ENCODE peak calls at places on chromosomes 16 and 17, in seven cellular contexts. Q, P, H, X, K, T and U are unnamed samples.
A peak's percentile ranks its signal among the peaks of the same experiment; 100 is the strongest.

GRCh38 chr16:88455610-88456355 is 2.7 kb downstream of the ZFPM1 start:
- DNase-seq in K (peak; percentile 46), X (peak; percentile 61), Q (no peak), H (no peak), P (no peak), T (peak; percentile 82), U (peak; percentile 43)

GRCh38 chr17:77905266-77905665 is 53.2 kb upstream of the TNRC6C start:
- DNase-seq in H (no peak), P (no peak), T (no peak), K (no peak), X (no peak), Q (peak; percentile 20), U (no peak)

GRCh38 chr17:18179804-18180203 is 3.8 kb upstream of the ALKBH5 start:
- DNase-seq in T (no peak), Q (no peak), K (no peak), H (no peak), X (no peak), P (no peak), U (no peak)

GRCh38 chr17:47735139-47735464 is 2.1 kb downstream of the TBX21 start:
- DNase-seq in X (no peak), H (no peak), Q (no peak), P (no peak), K (no peak), T (no peak), U (no peak)

GRCh38 chr16:58128721-58129096 is 472 bp downstream of the CFAP20 start:
- DNase-seq in K (no peak), T (no peak), X (peak; percentile 45), P (no peak), Q (peak; percentile 54), H (no peak), U (no peak)

GRCh38 chr17:10172778-10173177 is 25.6 kb downstream of the GAS7 start:
- DNase-seq in T (no peak), X (no peak), K (no peak), P (no peak), Q (no peak), H (no peak), U (no peak)

GRCh38 chr17:46870116-46870803 is 18.9 kb downstream of the WNT9B start:
- DNase-seq in P (no peak), T (no peak), Q (no peak), X (no peak), K (no peak), H (no peak), U (no peak)

GRCh38 chr16:31464781-31465260 is 5.5 kb downstream of the ARMC5 start:
- DNase-seq in T (no peak), X (no peak), K (no peak), Q (no peak), P (no peak), H (no peak), U (no peak)

GRCh38 chr16:24908716-24909115 is 63.0 kb downstream of the SLC5A11 start:
- DNase-seq in K (no peak), X (no peak), H (no peak), Q (no peak), P (no peak), T (no peak), U (no peak)

GRCh38 chr16:74999208-74999682 is 421 bp downstream of the ZNRF1 start:
- DNase-seq in P (peak; percentile 29), T (peak; percentile 36), Q (no peak), H (no peak), X (peak; percentile 24), K (no peak), U (no peak)

GRCh38 chr17:34892864-34893263 is 68.4 kb downstream of the CCT6B start:
- DNase-seq in Q (peak; percentile 78), P (peak; percentile 46), T (peak; percentile 59), H (peak; percentile 21), X (no peak), K (no peak), U (no peak)

GRCh38 chr16:85557083-85557975 is 55.8 kb upstream of the GSE1 start:
- DNase-seq in X (peak; percentile 64), K (no peak), T (no peak), Q (no peak), H (no peak), P (no peak), U (no peak)

GRCh38 chr16:85994492-85995433 is 95.8 kb downstream of the IRF8 start:
- DNase-seq in P (no peak), Q (no peak), H (no peak), X (no peak), T (no peak), K (no peak), U (no peak)

GRCh38 chr17:80345841-80346497 is 69.0 kb upstream of the ENDOV start:
- DNase-seq in K (no peak), T (no peak), P (no peak), X (no peak), H (no peak), Q (no peak), U (no peak)

GRCh38 chr17:39591958-39592954 is 15.5 kb downstream of the NEUROD2 start:
- DNase-seq in Q (peak; percentile 86), X (peak; percentile 52), T (peak; percentile 83), H (no peak), P (peak; percentile 82), K (peak; percentile 54), U (peak; percentile 50)

GRCh38 chr17:64223931-64224657 is 39.0 kb downstream of the TEX2 start:
- DNase-seq in T (no peak), Q (no peak), X (no peak), K (no peak), H (no peak), P (no peak), U (no peak)

GRCh38 chr17:37605813-37606505 is 3.3 kb downstream of the SYNRG start:
- DNase-seq in T (no peak), P (no peak), K (no peak), X (no peak), Q (no peak), H (no peak), U (no peak)

GRCh38 chr17:43801844-43802243 is 21.6 kb downstream of the CFAP97D1 start:
- DNase-seq in H (no peak), P (no peak), X (no peak), K (no peak), Q (no peak), T (no peak), U (no peak)
- H2AK5ac ChIP-seq in H (no peak overlapping the region), P (no peak overlapping the region), X (no peak overlapping the region), K (no peak overlapping the region), Q (no peak overlapping the region), T (no peak overlapping the region), U (no peak overlapping the region)

GRCh38 chr16:22206847-22207714 is 1.0 kb downstream of the EEF2K start:
- DNase-seq in T (no peak), K (peak; percentile 42), H (no peak), Q (peak; percentile 50), X (peak; percentile 57), P (no peak), U (peak; percentile 57)

GRCh38 chr16:22205577-22206012 is 483 bp upstream of the EEF2K start:
- DNase-seq in Q (no peak), K (no peak), X (no peak), P (no peak), T (no peak), H (no peak), U (no peak)

GRCh38 chr16:22210285-22210684 is 4.2 kb downstream of the EEF2K start:
- DNase-seq in X (no peak), T (no peak), Q (no peak), H (no peak), P (no peak), K (no peak), U (no peak)

GRCh38 chr16:22206013-22206846 is at the start of gene EEF2K:
- DNase-seq in H (peak; percentile 89), K (peak; percentile 98), T (peak; percentile 97), Q (peak; percentile 97), P (peak; percentile 85), X (peak; percentile 95), U (peak; percentile 95)

DNA sequence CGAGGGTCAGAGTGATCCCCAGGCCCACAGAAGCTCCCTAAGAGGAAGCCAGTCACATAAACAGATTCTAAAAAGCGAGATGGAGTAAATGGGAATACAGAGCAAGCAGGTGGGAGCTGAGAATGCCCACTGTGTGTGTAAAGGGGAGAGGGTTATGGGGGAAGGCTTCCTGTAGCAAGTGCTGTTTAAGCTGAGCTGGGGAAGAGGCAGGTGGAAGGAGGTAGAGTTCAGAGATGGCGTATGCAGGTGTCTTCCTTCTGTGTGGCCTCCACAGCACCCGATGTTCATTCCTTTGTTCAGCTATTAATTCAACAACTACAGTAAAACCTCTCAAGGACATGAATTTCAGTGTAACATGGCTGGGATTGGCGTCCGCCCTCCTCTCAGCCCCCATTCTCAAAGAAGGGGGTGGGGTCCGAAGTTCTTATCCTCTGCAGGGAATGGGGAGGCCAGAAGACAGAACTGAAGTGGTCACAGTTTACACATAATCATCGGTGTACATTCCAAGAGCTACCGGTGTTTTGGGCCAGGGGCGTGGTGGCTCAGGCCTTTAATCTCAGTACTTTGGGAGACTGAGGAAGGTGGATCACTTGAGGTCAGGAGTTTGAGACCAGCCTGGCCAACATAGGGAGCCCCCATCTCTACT is 1.8 kb downstream of the EEF2K start:
- DNase-seq in H (no peak), Q (no peak), T (no peak), P (no peak), K (no peak), X (no peak), U (no peak)
- H2AK5ac ChIP-seq in H (peak overlapping the region; percentile 9), Q (no peak overlapping the region), T (no peak overlapping the region), P (peak overlapping the region; percentile 50), K (no peak overlapping the region), X (no peak overlapping the region), U (peak overlapping the region; percentile 5)

GRCh38 chr17:81993726-81994592 is 16.5 kb downstream of the ASPSCR1 start:
- DNase-seq in T (no peak), Q (no peak), P (no peak), X (no peak), H (no peak), K (peak; percentile 15), U (no peak)
- H2AK5ac ChIP-seq in T (no peak overlapping the region), Q (no peak overlapping the region), P (peak overlapping the region; percentile 96), X (no peak overlapping the region), H (peak overlapping the region; percentile 39), K (peak overlapping the region; percentile 9), U (no peak overlapping the region)

GRCh38 chr16:20997147-20997546 is 96.6 kb downstream of the LYRM1 start:
- DNase-seq in T (no peak), P (no peak), Q (no peak), X (no peak), K (no peak), H (no peak), U (no peak)
- H2AK5ac ChIP-seq in T (no peak overlapping the region), P (no peak overlapping the region), Q (no peak overlapping the region), X (no peak overlapping the region), K (no peak overlapping the region), H (no peak overlapping the region), U (no peak overlapping the region)

DNA sequence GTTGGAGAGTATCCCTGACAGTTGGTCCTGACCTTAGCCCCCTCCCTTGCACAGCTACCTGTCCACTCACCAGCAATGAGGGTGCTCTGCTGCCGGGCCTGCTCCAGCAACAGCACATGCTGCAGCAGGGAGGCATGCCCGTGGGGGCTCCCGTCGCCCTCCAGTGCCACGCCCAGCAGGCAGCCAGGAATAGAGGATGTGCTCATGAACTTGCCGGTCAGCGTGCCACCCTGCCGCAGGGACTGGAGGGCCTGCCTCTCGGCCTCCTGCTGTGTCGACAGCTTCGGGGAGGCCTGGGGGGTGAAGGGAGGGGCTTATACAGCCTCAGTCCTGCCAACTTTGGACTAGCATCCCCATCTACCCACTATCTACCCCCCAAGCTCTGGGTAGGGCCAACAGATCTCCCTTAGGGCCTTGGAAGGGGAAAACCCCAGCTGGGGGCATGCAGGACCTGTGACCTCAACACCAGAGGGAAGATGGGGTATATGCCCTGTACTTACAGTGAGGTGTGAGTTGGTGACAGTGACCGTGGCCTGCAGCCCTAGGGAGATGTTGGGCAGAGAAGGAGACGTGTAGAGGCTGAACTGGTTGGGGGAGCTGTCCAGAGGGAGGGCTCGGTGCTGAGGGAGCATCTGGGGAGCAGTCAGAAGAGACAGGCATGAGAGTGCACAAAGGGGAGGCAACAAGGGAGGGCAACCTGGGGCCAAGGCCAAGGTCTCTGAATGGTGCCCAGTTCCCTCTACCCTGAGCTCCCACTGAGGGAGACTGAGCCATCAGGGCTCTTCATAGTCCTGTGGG is 20.9 kb downstream of the G6PC3 start:
- DNase-seq in P (no peak), Q (no peak), X (no peak), H (no peak), K (no peak), T (no peak), U (no peak)
- H2AK5ac ChIP-seq in P (no peak overlapping the region), Q (no peak overlapping the region), X (no peak overlapping the region), H (peak overlapping the region; percentile 4), K (no peak overlapping the region), T (no peak overlapping the region), U (no peak overlapping the region)